ENCODE peak calls at places on chromosomes 1 and 21, in eight cellular contexts. J is HTR-8/SVneo; X is ascending aorta; E is endothelial cell; Q is C1 segment of cervical spinal cord; V is stimulated activated CD4-positive, alpha-beta T cell treated with anti-CD3 and anti-CD28 coated beads, Interleukin-15, amount 100 ng/mL, for 1 hour; F is activated CD4-positive, alpha-beta T cell treated with anti-CD3 and anti-CD28 coated beads for 24 hours; D is AG10803. Y is an unnamed sample.

GRCh38 chr1:59218521-59219236 is 78.2 kb upstream of the FGGY start:
- DNase-seq in J (no peak), X (no peak), E (no peak), Q (no peak), V (no peak), F (no peak), D (peak), Y (no peak)

GRCh38 chr1:161986328-161986727 is 37.3 kb downstream of the OLFML2B start:
- DNase-seq in J (no peak), X (no peak), E (no peak), Q (no peak), V (no peak), F (no peak), D (peak), Y (peak)

GRCh38 chr1:84613026-84613425 is 38.8 kb upstream of the CTBS start:
- DNase-seq in J (no peak), X (no peak), E (no peak), Q (no peak), V (no peak), F (no peak), D (peak), Y (no peak)

GRCh38 chr1:100921110-100921706 is 25.3 kb downstream of the SLC30A7 start:
- DNase-seq in J (no peak), X (no peak), E (no peak), Q (no peak), V (no peak), F (no peak), D (peak), Y (no peak)

GRCh38 chr1:151495316-151495715 is 15.9 kb upstream of the CGN start:
- DNase-seq in J (no peak), X (no peak), E (no peak), Q (no peak), V (no peak), F (no peak), D (no peak), Y (no peak)

GRCh38 chr1:30405081-30405480 is 318.3 kb downstream of the MATN1 start:
- DNase-seq in J (no peak), X (no peak), E (no peak), Q (no peak), V (no peak), F (no peak), D (no peak), Y (no peak)

GRCh38 chr1:221723918-221724263 is 18.0 kb downstream of the DUSP10 start:
- DNase-seq in J (no peak), X (no peak), E (no peak), Q (no peak), V (no peak), F (no peak), D (no peak), Y (no peak)

GRCh38 chr1:1061682-1062363 is 12.3 kb downstream of the RNF223 start:
- DNase-seq in J (no peak), X (no peak), E (no peak), Q (no peak), V (no peak), F (no peak), D (no peak), Y (no peak)

GRCh38 chr1:36176151-36176949 is 20.4 kb downstream of the MAP7D1 start:
- DNase-seq in J (no peak), X (no peak), E (peak), Q (no peak), V (no peak), F (no peak), D (no peak), Y (no peak)

GRCh38 chr1:20717452-20718342 is at the start of gene KIF17:
- DNase-seq in J (no peak), X (no peak), E (peak), Q (peak), V (peak), F (no peak), D (peak), Y (peak)

GRCh38 chr1:9475061-9475627 is 64.1 kb upstream of the SLC25A33 start:
- DNase-seq in J (no peak), X (no peak), E (no peak), Q (no peak), V (no peak), F (no peak), D (no peak), Y (no peak)

GRCh38 chr1:3242408-3243270 is 173.6 kb downstream of the PRDM16 start:
- DNase-seq in J (no peak), X (no peak), E (no peak), Q (no peak), V (no peak), F (no peak), D (no peak), Y (no peak)

GRCh38 chr1:150555198-150555970 is 6.2 kb downstream of the ADAMTSL4 start:
- DNase-seq in J (no peak), X (no peak), E (no peak), Q (no peak), V (no peak), F (no peak), D (no peak), Y (no peak)

GRCh38 chr21:14956826-14957225 is 108.0 kb downstream of the NRIP1 start:
- DNase-seq in J (peak), X (no peak), E (no peak), Q (no peak), V (no peak), F (no peak), D (peak), Y (no peak)

GRCh38 chr1:43199093-43199726 is 27.1 kb downstream of the CFAP57 start:
- DNase-seq in J (no peak), X (no peak), E (no peak), Q (no peak), V (no peak), F (no peak), D (no peak), Y (no peak)

GRCh38 chr1:19665456-19666138 is 922 bp downstream of the HTR6 start:
- DNase-seq in J (no peak), X (no peak), E (no peak), Q (no peak), V (no peak), F (no peak), D (no peak), Y (no peak)

GRCh38 chr1:164830628-164831027 is 271.6 kb downstream of the PBX1 start:
- DNase-seq in J (no peak), X (no peak), E (no peak), Q (no peak), V (no peak), F (no peak), D (no peak), Y (no peak)

GRCh38 chr1:86068126-86068805 is 88.3 kb downstream of the COL24A1 start:
- DNase-seq in J (no peak), X (no peak), E (no peak), Q (no peak), V (no peak), F (no peak), D (peak), Y (no peak)

GRCh38 chr1:201213106-201213770 is 22.6 kb downstream of the IGFN1 start:
- DNase-seq in J (no peak), X (no peak), E (no peak), Q (no peak), V (no peak), F (no peak), D (no peak), Y (no peak)

GRCh38 chr1:184635347-184636155 is 119.1 kb downstream of the EDEM3 start:
- DNase-seq in J (no peak), X (no peak), E (no peak), Q (no peak), V (no peak), F (no peak), D (no peak), Y (no peak)

GRCh38 chr21:44062380-44062779 is 44.8 kb upstream of the PWP2 start:
- DNase-seq in J (no peak), X (no peak), E (no peak), Q (no peak), V (no peak), F (no peak), D (no peak), Y (no peak)

GRCh38 chr21:44356636-44357035 is 3.2 kb downstream of the TRPM2 start:
- DNase-seq in J (no peak), X (no peak), E (no peak), Q (no peak), V (no peak), F (no peak), D (no peak), Y (no peak)

GRCh38 chr21:33021150-33021549 is 4.6 kb upstream of the OLIG2 start:
- DNase-seq in J (no peak), X (no peak), E (no peak), Q (no peak), V (no peak), F (no peak), D (no peak), Y (no peak)

GRCh38 chr1:67316918-67317317 is 9.2 kb downstream of the IL12RB2 start:
- DNase-seq in J (no peak), X (no peak), E (no peak), Q (no peak), V (no peak), F (no peak), D (no peak), Y (no peak)

GRCh38 chr1:107914144-107914543 is 50.8 kb downstream of the VAV3 start:
- DNase-seq in J (no peak), X (no peak), E (no peak), Q (no peak), V (no peak), F (no peak), D (no peak), Y (no peak)

GRCh38 chr1:240844466-240844865 is 232.5 kb upstream of the GREM2 start:
- DNase-seq in J (no peak), X (no peak), E (no peak), Q (no peak), V (no peak), F (no peak), D (no peak), Y (no peak)

GRCh38 chr1:77539510-77540142 is 142.8 kb downstream of the ZZZ3 start:
- DNase-seq in J (peak), X (no peak), E (no peak), Q (no peak), V (no peak), F (no peak), D (peak), Y (no peak)

GRCh38 chr1:9746211-9746610 is 77.6 kb downstream of the CLSTN1 start:
- DNase-seq in J (no peak), X (no peak), E (no peak), Q (no peak), V (no peak), F (no peak), D (peak), Y (no peak)

GRCh38 chr1:165949335-165950130 is 122.1 kb downstream of the UCK2 start:
- DNase-seq in J (no peak), X (no peak), E (peak), Q (no peak), V (no peak), F (no peak), D (peak), Y (no peak)

GRCh38 chr1:62318756-62319544 is at the start of gene KANK4:
- DNase-seq in J (no peak), X (no peak), E (peak), Q (no peak), V (no peak), F (no peak), D (no peak), Y (no peak)

GRCh38 chr1:85464497-85465098 is 361 bp downstream of the DDAH1 start:
- DNase-seq in J (peak), X (peak), E (peak), Q (peak), V (peak), F (no peak), D (peak), Y (peak)

GRCh38 chr1:11800391-11800755 is 5.4 kb downstream of the MTHFR start:
- DNase-seq in J (no peak), X (no peak), E (no peak), Q (no peak), V (no peak), F (no peak), D (no peak), Y (no peak)

GRCh38 chr1:94982403-94982802 is 55.5 kb upstream of the CNN3 start:
- DNase-seq in J (no peak), X (no peak), E (no peak), Q (no peak), V (no peak), F (no peak), D (no peak), Y (no peak)

GRCh38 chr1:8540266-8540926 is 222.5 kb downstream of the SLC45A1 start:
- DNase-seq in J (no peak), X (no peak), E (no peak), Q (no peak), V (no peak), F (no peak), D (peak), Y (no peak)

GRCh38 chr1:8731162-8731561 is 86.3 kb downstream of the RERE start:
- DNase-seq in J (no peak), X (no peak), E (no peak), Q (no peak), V (no peak), F (no peak), D (no peak), Y (no peak)

GRCh38 chr1:183025782-183026774 is 2.9 kb downstream of the LAMC1 start:
- DNase-seq in J (no peak), X (no peak), E (no peak), Q (no peak), V (no peak), F (no peak), D (peak), Y (no peak)

Y was measured in amygdala.